ENCODE peak calls at places on chromosome 19, in nine cellular contexts. Y is psoas muscle; P is heart right ventricle; F is CD4-positive, CD25-positive, alpha-beta regulatory T cell; D is GM23338; I is ascending aorta; X is cardiac muscle cell; S is CD8-positive, alpha-beta T cell; Z is GM23248. A is an unnamed sample. For H3K27me3 and H3K4me1, the result is how much of the 10 kb centered on the place peaks cover.

GRCh38 chr19:35868172-35868822 is at the start of gene APLP1:
- DNase-seq in Y (peak), P (peak), F (peak), D (peak), I (no peak), X (peak), S (peak), Z (peak), A (peak)

GRCh38 chr19:14383556-14383897 is 2.3 kb downstream of the ADGRE5 start:
- DNase-seq in Y (no peak), P (peak), F (peak), D (no peak), I (no peak), X (peak), S (no peak), Z (peak), A (no peak)

GRCh38 chr19:9857920-9858746 is 23.0 kb downstream of the PIN1 start:
- DNase-seq in Y (no peak), P (no peak), F (peak), D (no peak), I (no peak), X (no peak), S (peak), Z (no peak), A (no peak)

GRCh38 chr19:55212447-55212846 is 3.1 kb upstream of the PTPRH start:
- DNase-seq in Y (no peak), P (no peak), F (peak), D (peak), I (no peak), X (no peak), S (no peak), Z (no peak), A (peak)

GRCh38 chr19:34504809-34505291 is 23.3 kb downstream of the WTIP start:
- DNase-seq in Y (no peak), P (no peak), F (no peak), D (no peak), I (no peak), X (no peak), S (no peak), Z (no peak), A (no peak)

GRCh38 chr19:19050104-19050503 is 13.7 kb upstream of the SLC25A42 start:
- DNase-seq in Y (no peak), P (no peak), F (no peak), D (no peak), I (no peak), X (no peak), S (no peak), Z (no peak), A (no peak)

GRCh38 chr19:41407271-41407670 is 9.7 kb downstream of the BCKDHA start:
- DNase-seq in Y (no peak), P (no peak), F (no peak), D (peak), I (no peak), X (peak), S (no peak), Z (no peak), A (no peak)

GRCh38 chr19:13302521-13303270 is 152.5 kb downstream of the IER2 start:
- DNase-seq in Y (no peak), P (no peak), F (no peak), D (peak), I (no peak), X (no peak), S (no peak), Z (peak), A (no peak)

GRCh38 chr19:55165952-55166529 is 372 bp downstream of the DNAAF3 start:
- DNase-seq in Y (peak), P (peak), F (peak), D (peak), I (no peak), X (peak), S (peak), Z (peak), A (peak)

GRCh38 chr19:23286477-23286876 is 36.3 kb upstream of the ZNF724 start:
- DNase-seq in Y (no peak), P (no peak), F (no peak), D (peak), I (no peak), X (no peak), S (no peak), Z (no peak), A (peak)

GRCh38 chr19:6484251-6484650 is 2.7 kb upstream of the DENND1C start:
- DNase-seq in Y (no peak), P (no peak), F (no peak), D (no peak), I (no peak), X (no peak), S (no peak), Z (no peak), A (no peak)

GRCh38 chr19:15622991-15623390 is 8.0 kb downstream of the CYP4F8 start:
- DNase-seq in Y (no peak), P (no peak), F (no peak), D (no peak), I (no peak), X (no peak), S (no peak), Z (no peak), A (no peak)

GRCh38 chr19:4972509-4973230 is 3.8 kb downstream of the KDM4B start:
- DNase-seq in Y (peak), P (no peak), F (no peak), D (no peak), I (no peak), X (peak), S (no peak), Z (peak), A (no peak)

GRCh38 chr19:17860331-17860992 is 752 bp downstream of the RPL18A start:
- DNase-seq in Y (no peak), P (no peak), F (no peak), D (no peak), I (no peak), X (no peak), S (no peak), Z (peak), A (no peak)

GRCh38 chr19:17455711-17456123 is 5.0 kb downstream of the NXNL1 start:
- DNase-seq in Y (no peak), P (no peak), F (no peak), D (peak), I (no peak), X (no peak), S (no peak), Z (peak), A (no peak)

GRCh38 chr19:50725932-50726230 is 2.7 kb downstream of the CLEC11A start:
- DNase-seq in Y (no peak), P (no peak), F (no peak), D (no peak), I (no peak), X (no peak), S (no peak), Z (no peak), A (no peak)
- H3K4me3 ChIP-seq in Y (peak), P (peak), F (no peak), D (peak), I (peak), X (peak), S (peak), Z (peak), A (peak)

GRCh38 chr19:32266453-32266852 is 79.0 kb upstream of the ZNF507 start:
- DNase-seq in Y (no peak), P (no peak), F (no peak), D (no peak), I (no peak), X (no peak), S (no peak), Z (no peak), A (no peak)

GRCh38 chr19:32265991-32266390 is 79.4 kb upstream of the ZNF507 start:
- DNase-seq in Y (no peak), P (no peak), F (no peak), D (peak), I (no peak), X (no peak), S (no peak), Z (no peak), A (no peak)

GRCh38 chr19:32264568-32264967 is 80.8 kb upstream of the ZNF507 start:
- DNase-seq in Y (no peak), P (no peak), F (no peak), D (no peak), I (no peak), X (no peak), S (no peak), Z (no peak), A (no peak)

GRCh38 chr19:32269831-32270230 is 75.6 kb upstream of the ZNF507 start:
- DNase-seq in Y (no peak), P (no peak), F (no peak), D (no peak), I (no peak), X (no peak), S (no peak), Z (no peak), A (no peak)

GRCh38 chr19:32268381-32268780 is 77.0 kb upstream of the ZNF507 start:
- DNase-seq in Y (no peak), P (no peak), F (no peak), D (no peak), I (no peak), X (no peak), S (no peak), Z (no peak), A (no peak)
- H3K27me3 ChIP-seq in Y (under half), P (under half), F (under half), D (under half), I (under half), X (under half), S (under half), Z (under half), A (under half)

GRCh38 chr19:2242811-2243210 is 6.2 kb downstream of the SF3A2 start:
- DNase-seq in Y (no peak), P (no peak), F (no peak), D (no peak), I (no peak), X (no peak), S (no peak), Z (no peak), A (no peak)

GRCh38 chr19:2239173-2239572 is 2.5 kb downstream of the SF3A2 start:
- DNase-seq in Y (no peak), P (no peak), F (no peak), D (no peak), I (no peak), X (peak), S (no peak), Z (peak), A (no peak)

GRCh38 chr19:2242092-2242537 is 5.5 kb downstream of the SF3A2 start:
- DNase-seq in Y (no peak), P (no peak), F (no peak), D (no peak), I (no peak), X (no peak), S (no peak), Z (no peak), A (no peak)

GRCh38 chr19:2239771-2240770 is 3.4 kb downstream of the SF3A2 start:
- DNase-seq in Y (no peak), P (no peak), F (peak), D (peak), I (no peak), X (peak), S (peak), Z (peak), A (peak)

DNA sequence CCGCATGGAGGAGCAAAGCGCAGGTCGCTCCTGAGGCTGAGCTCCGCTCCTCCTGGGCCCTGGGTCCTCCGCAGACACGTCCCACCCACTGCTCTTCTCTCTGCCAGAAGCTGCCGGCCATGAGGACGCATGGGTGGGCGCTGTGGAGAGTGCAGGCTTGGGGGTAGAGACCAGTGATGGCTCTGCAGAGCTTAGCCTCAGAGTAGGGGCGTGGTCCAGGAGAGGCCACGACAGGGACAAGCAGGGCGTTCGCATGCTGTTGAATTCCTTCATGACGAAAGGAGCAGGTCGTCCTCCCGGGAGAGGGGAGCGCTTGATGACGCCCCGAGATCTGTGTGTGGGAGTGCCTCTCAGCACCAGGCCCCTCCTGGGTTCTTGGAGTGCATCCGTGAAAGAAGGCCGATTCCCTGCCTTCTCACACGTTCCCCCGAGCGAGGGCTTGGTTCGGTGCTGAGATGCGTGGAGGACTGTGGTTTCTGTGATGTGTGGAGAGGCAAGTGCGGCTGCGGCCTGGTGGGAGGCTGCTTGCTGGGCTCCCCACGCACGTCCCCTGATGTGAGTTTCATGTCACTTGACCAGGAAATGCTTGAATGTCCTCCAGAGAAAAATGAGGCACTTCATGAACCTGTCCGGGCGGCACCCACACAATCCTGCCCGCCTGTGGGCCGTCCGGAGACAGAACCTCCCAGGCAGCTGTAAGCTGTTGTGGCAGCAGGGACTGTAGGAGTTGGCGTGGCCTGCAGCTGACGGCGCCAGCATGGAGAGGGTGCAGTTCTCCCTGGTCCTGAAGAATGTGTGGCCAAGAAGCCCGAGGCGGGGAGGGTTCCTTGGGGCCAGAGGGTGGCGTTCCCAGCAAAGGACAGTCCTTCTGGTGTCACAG is 4.5 kb downstream of the SF3A2 start:
- DNase-seq in Y (no peak), P (no peak), F (no peak), D (no peak), I (no peak), X (no peak), S (no peak), Z (peak), A (no peak)
- H3K4me1 ChIP-seq in Y (half or more), P (under half), F (half or more), D (under half), I (under half), X (under half), S (half or more), Z (under half), A (under half)

DNA sequence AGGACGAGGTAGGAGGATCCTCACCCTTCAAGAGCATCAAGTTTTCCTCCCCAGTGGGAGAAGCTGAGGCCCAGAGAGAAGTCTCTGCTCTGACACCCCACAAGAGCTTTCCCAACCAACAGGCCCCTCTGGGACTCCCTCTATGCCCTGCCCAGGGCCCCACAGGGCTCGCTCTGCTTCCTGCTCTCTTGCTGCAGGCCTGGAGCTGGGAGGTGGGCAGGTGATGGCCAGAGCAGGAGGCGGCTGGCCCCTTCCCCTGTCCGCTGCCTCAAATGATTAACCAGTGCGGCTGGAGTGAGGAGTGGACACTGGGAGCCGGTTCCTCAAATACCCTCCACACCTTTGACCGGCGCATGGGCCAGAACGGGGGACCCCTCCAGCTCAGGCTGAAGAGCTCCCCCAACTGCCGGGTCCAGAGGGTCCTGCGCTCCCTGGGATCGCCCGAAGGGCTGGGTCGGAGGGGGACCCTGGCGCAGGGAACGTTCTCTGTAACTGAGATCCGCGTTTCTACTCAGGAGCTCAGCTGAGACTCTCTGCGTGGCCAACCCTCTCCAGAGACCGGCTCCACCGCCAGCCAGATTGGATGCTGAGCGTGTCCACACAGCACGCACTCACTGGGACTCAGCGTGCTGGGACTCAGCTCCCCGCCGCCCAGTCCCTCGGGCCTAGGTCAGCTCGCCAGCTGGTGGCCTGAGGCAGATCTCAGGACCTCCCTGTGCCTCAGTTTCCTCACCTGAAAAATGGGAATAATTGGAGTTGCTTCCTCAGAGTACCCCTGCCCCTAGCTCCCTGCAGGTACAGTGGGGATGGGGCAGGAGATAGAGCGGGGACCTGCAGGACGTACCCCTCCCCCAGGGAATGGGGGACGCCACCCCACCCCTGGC is 6.7 kb upstream of the ONECUT3 start:
- DNase-seq in Y (no peak), P (no peak), F (no peak), D (no peak), I (no peak), X (peak), S (no peak), Z (peak), A (no peak)
- H3K4me3 ChIP-seq in Y (no peak), P (no peak), F (no peak), D (peak), I (no peak), X (no peak), S (no peak), Z (no peak), A (no peak)

GRCh38 chr19:40281381-40282208 is 3.5 kb downstream of the AKT2 start:
- DNase-seq in Y (no peak), P (no peak), F (no peak), D (no peak), I (no peak), X (no peak), S (no peak), Z (peak), A (no peak)
- H3K27me3 ChIP-seq in Y (under half), P (under half), F (under half), D (under half), I (under half), X (under half), S (under half), Z (under half), A (under half)